ENCODE peak calls at places on chromosomes 11 and 22, in seven cellular contexts. U, X, Q, M, H, S and P are unnamed samples.

GRCh38 chr11:17927643-17928343 is 85.1 kb downstream of the SERGEF start:
- DNase-seq in S (peak), H (no peak), U (no peak), M (no peak), Q (peak), X (no peak), P (no peak)

GRCh38 chr11:70210051-70210501 is 7.0 kb downstream of the FADD start:
- DNase-seq in Q (peak), S (no peak), X (no peak), U (no peak), H (no peak), M (no peak), P (peak)

GRCh38 chr22:30420401-30421178 is 5.0 kb upstream of the MTFP1 start:
- DNase-seq in H (no peak), U (no peak), M (no peak), Q (peak), S (peak), X (no peak), P (no peak)

GRCh38 chr11:11171854-11172253 is 181.2 kb downstream of the CSNK2A3 start:
- DNase-seq in U (no peak), M (peak), X (no peak), S (no peak), Q (no peak), H (peak), P (no peak)

GRCh38 chr11:61129608-61130523 is 27.6 kb downstream of the CD5 start:
- DNase-seq in S (peak), M (peak), Q (peak), H (peak), X (peak), U (peak), P (peak)

GRCh38 chr22:24137595-24137994 is 43.7 kb upstream of the SUSD2 start:
- DNase-seq in X (no peak), S (peak), H (no peak), U (no peak), M (no peak), Q (peak), P (no peak)

GRCh38 chr22:25219948-25220442 is 556 bp downstream of the CRYBB2 start:
- DNase-seq in Q (no peak), H (no peak), M (no peak), X (no peak), S (no peak), U (no peak), P (no peak)

GRCh38 chr11:67281552-67282150 is 7.5 kb upstream of the ANKRD13D start:
- DNase-seq in M (no peak), S (no peak), H (peak), X (no peak), U (no peak), Q (no peak), P (no peak)